ENCODE peak calls at places on chromosomes 5 and 9, in four cellular contexts. H, D, Z and M are unnamed samples.

GRCh38 chr9:126150411-126151030 is 176.1 kb upstream of the MVB12B start:
- DNase-seq in H (no peak), Z (no peak), D (no peak), M (no peak)

GRCh38 chr9:17472126-17472525 is 106.7 kb upstream of the SH3GL2 start:
- DNase-seq in Z (no peak), D (no peak), H (no peak), M (no peak)

GRCh38 chr5:141855265-141856029 is 22.8 kb downstream of the PCDH1 start:
- DNase-seq in D (peak; percentile 68), Z (peak; percentile 46), H (no peak), M (no peak)

GRCh38 chr5:154652746-154653417 is 102.3 kb upstream of the LARP1 start:
- DNase-seq in H (no peak), D (no peak), Z (no peak), M (no peak)

GRCh38 chr9:117414906-117415583 is at the start of gene ASTN2:
- DNase-seq in Z (peak; percentile 56), H (no peak), D (peak; percentile 61), M (no peak)

GRCh38 chr9:107755267-107755666 is 265.7 kb upstream of the KLF4 start:
- DNase-seq in Z (no peak), D (no peak), H (no peak), M (no peak)

GRCh38 chr5:141875795-141876627 is 2.2 kb downstream of the PCDH1 start:
- DNase-seq in Z (peak; percentile 32), D (no peak), H (no peak), M (no peak)

GRCh38 chr9:99752710-99753109 is 69.0 kb upstream of the NR4A3 start:
- DNase-seq in D (no peak), H (no peak), Z (no peak), M (no peak)

GRCh38 chr5:146753618-146754123 is 124.9 kb downstream of the PPP2R2B start:
- DNase-seq in Z (no peak), D (no peak), H (no peak), M (no peak)

GRCh38 chr5:55308254-55308836 is 556 bp downstream of the MTREX start:
- DNase-seq in D (no peak), Z (no peak), H (no peak), M (no peak)

GRCh38 chr9:94812343-94812742 is 85.8 kb downstream of the AOPEP start:
- DNase-seq in Z (no peak), D (no peak), H (no peak), M (no peak)

GRCh38 chr5:139903805-139904565 is 108.4 kb downstream of the PSD2 start:
- DNase-seq in D (peak; percentile 64), H (no peak), Z (peak; percentile 46), M (peak; percentile 61)

GRCh38 chr9:33227741-33228140 is 12.2 kb upstream of the SPINK4 start:
- DNase-seq in H (no peak), D (no peak), Z (no peak), M (no peak)

GRCh38 chr9:77022783-77023440 is 3.5 kb downstream of the FOXB2 start:
- DNase-seq in H (no peak), D (no peak), Z (no peak), M (no peak)

GRCh38 chr9:129489838-129490582 is 130.9 kb downstream of the C9orf50 start:
- DNase-seq in H (no peak), Z (no peak), D (no peak), M (no peak)

GRCh38 chr5:137733922-137734695 is 1.8 kb downstream of the KLHL3 start:
- DNase-seq in H (no peak), Z (no peak), D (no peak), M (no peak)

GRCh38 chr5:102765350-102765749 is 10.2 kb downstream of the PAM start:
- DNase-seq in D (no peak), Z (no peak), H (no peak), M (no peak)

GRCh38 chr5:149383399-149383798 is 4.3 kb upstream of the IL17B start:
- DNase-seq in Z (no peak), H (no peak), D (no peak), M (peak; percentile 63)

GRCh38 chr5:177552839-177553455 is 1.4 kb downstream of the FAM193B start:
- DNase-seq in H (no peak), D (no peak), Z (no peak), M (no peak)

GRCh38 chr5:154780128-154780527 is 25.0 kb downstream of the LARP1 start:
- DNase-seq in D (no peak), Z (no peak), H (no peak), M (no peak)

GRCh38 chr5:170745481-170746061 is 38.0 kb upstream of the GABRP start:
- DNase-seq in H (no peak), D (no peak), Z (no peak), M (no peak)

GRCh38 chr5:168318237-168318636 is 26.8 kb downstream of the WWC1 start:
- DNase-seq in D (no peak), Z (no peak), H (no peak), M (no peak)

GRCh38 chr9:74555625-74556024 is 58.5 kb downstream of the RORB start:
- DNase-seq in D (no peak), Z (no peak), H (no peak), M (no peak)

GRCh38 chr5:174310243-174310642 is 264.7 kb downstream of the NSG2 start:
- DNase-seq in Z (no peak), H (no peak), D (no peak), M (peak; percentile 37)

GRCh38 chr5:149803641-149804468 is 73.7 kb downstream of the PPARGC1B start:
- DNase-seq in H (no peak), Z (no peak), D (no peak), M (no peak)

GRCh38 chr5:168887931-168888330 is 308.8 kb upstream of the PANK3 start:
- DNase-seq in Z (no peak), H (no peak), D (no peak), M (no peak)